ENCODE peak calls at places on chromosomes 4 and X, in six cellular contexts. P is sigmoid colon, B is caudate nucleus, T is uterus, U is GM12878, I is cardiac muscle cell. D is an unnamed sample.

GRCh38 chr4:54384563-54384962 is 155.5 kb downstream of the PDGFRA start:
- DNase-seq in P (no peak), B (peak), T (no peak), U (no peak), I (peak), D (no peak)

GRCh38 chr4:108099838-108100237 is 68.9 kb downstream of the LEF1 start:
- DNase-seq in P (no peak), B (no peak), T (no peak), U (no peak), I (no peak), D (no peak)

GRCh38 chr4:87274327-87274726 is 48.4 kb downstream of the HSD17B13 start:
- DNase-seq in P (no peak), B (no peak), T (no peak), U (no peak), I (no peak), D (no peak)

GRCh38 chr4:65416875-65417274 is 253.4 kb downstream of the EPHA5 start:
- DNase-seq in P (no peak), B (no peak), T (no peak), U (no peak), I (no peak), D (peak)

GRCh38 chrX:68659385-68659784 is 11.9 kb downstream of the STARD8 start:
- DNase-seq in P (no peak), B (no peak), T (no peak), U (no peak), I (no peak), D (no peak)

GRCh38 chrX:53440101-53440500 is 5.9 kb upstream of the HSD17B10 start:
- DNase-seq in P (no peak), B (no peak), T (no peak), U (no peak), I (no peak), D (no peak)

GRCh38 chr4:150280081-150280950 is 202.1 kb downstream of the DCLK2 start:
- DNase-seq in P (no peak), B (peak), T (no peak), U (no peak), I (no peak), D (no peak)

GRCh38 chrX:54758114-54759055 is 39.7 kb downstream of the ITIH6 start:
- DNase-seq in P (no peak), B (no peak), T (no peak), U (no peak), I (no peak), D (peak)

GRCh38 chrX:107483976-107484726 is 34.7 kb downstream of the FRMPD3 start:
- DNase-seq in P (no peak), B (no peak), T (peak), U (no peak), I (peak), D (no peak)

GRCh38 chr4:139153411-139154133 is 23.4 kb downstream of the ELF2 start:
- DNase-seq in P (no peak), B (no peak), T (no peak), U (no peak), I (no peak), D (no peak)

GRCh38 chr4:184473515-184474260 is 662 bp downstream of the IRF2 start:
- DNase-seq in P (no peak), B (peak), T (peak), U (no peak), I (peak), D (peak)

GRCh38 chr4:128323401-128323800 is 35.8 kb upstream of the PGRMC2 start:
- DNase-seq in P (no peak), B (no peak), T (no peak), U (no peak), I (no peak), D (no peak)
- H3K27ac ChIP-seq in P (no peak), B (no peak), T (no peak), U (no peak), I (no peak), D (no peak)

GRCh38 chr4:52836120-52836519 is 26.0 kb upstream of the RASL11B start:
- DNase-seq in P (no peak), B (no peak), T (no peak), U (no peak), I (no peak), D (no peak)
- H3K27ac ChIP-seq in P (no peak), B (no peak), T (no peak), U (no peak), I (no peak), D (no peak)

GRCh38 chr4:153346563-153346962 is 2.1 kb downstream of the MND1 start:
- DNase-seq in P (no peak), B (no peak), T (no peak), U (no peak), I (peak), D (no peak)

GRCh38 chr4:153347117-153347516 is 2.6 kb downstream of the MND1 start:
- DNase-seq in P (no peak), B (no peak), T (no peak), U (no peak), I (no peak), D (no peak)

GRCh38 chr4:153344131-153345010 is at the start of gene MND1:
- DNase-seq in P (peak), B (peak), T (peak), U (no peak), I (peak), D (peak)

GRCh38 chr4:153346031-153346430 is 1.5 kb downstream of the MND1 start:
- DNase-seq in P (no peak), B (no peak), T (no peak), U (no peak), I (no peak), D (no peak)

DNA sequence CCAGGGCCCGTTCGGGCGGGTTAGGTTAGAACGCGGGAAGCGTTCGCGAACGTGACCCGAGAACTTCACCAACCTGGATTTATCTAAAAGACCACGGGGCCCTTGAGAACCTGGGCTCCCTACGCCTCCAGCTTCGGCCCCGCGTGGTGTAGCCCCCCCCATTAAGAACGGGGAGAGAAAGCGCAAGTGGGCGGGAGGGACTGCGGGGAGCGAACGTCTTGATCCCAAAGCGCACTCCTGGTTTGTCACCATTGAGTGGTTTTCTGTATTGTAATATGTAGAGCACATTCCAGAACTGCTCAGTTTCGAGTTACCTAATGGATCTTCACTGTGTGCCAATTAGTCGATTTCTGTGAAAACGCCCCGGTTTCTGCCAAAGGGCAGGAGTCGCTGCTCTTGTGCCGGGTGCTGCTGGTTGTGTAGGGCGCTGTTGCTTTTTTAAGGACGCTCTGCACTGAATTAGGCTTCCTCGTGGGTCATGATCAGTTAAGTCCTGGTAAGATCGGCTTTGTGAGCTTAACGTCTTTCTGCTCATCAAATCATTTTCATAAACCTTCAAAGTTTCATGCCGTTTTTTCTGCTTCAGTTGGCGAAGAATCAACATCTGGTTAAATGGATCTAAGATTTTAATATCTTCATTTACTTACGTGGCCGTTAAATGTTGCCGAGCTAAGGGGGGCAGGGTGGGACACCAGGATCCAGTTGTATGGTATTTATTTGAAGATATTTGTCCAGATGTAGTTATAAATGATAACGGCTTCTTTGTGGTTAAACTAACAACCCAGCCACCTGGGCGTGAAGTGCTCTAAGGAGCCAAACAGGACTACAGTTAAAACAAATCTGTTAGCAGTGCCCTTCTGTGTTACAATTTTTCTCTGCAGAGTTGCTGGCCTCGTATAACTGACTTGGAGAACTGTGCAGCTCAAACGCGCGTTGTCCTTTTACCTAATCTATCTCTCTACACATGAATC is 808 bp downstream of the MND1 start:
- DNase-seq in P (peak), B (peak), T (no peak), U (no peak), I (peak), D (no peak)
- H3K27ac ChIP-seq in P (peak), B (no peak), T (no peak), U (peak), I (no peak), D (no peak)

GRCh38 chrX:39729834-39730670 is 367.7 kb downstream of the BCOR start:
- DNase-seq in P (no peak), B (peak), T (no peak), U (no peak), I (no peak), D (no peak)
- H3K27ac ChIP-seq in P (no peak), B (no peak), T (peak), U (no peak), I (no peak), D (no peak)

GRCh38 chr4:94368459-94368858 is 25.8 kb upstream of the HPGDS start:
- DNase-seq in P (no peak), B (no peak), T (no peak), U (no peak), I (no peak), D (no peak)

GRCh38 chr4:94358101-94358500 is 15.5 kb upstream of the HPGDS start:
- DNase-seq in P (no peak), B (no peak), T (no peak), U (no peak), I (no peak), D (no peak)

GRCh38 chr4:94365304-94365703 is 22.7 kb upstream of the HPGDS start:
- DNase-seq in P (no peak), B (no peak), T (no peak), U (no peak), I (no peak), D (no peak)

GRCh38 chr4:94364527-94364926 is 21.9 kb upstream of the HPGDS start:
- DNase-seq in P (no peak), B (no peak), T (no peak), U (no peak), I (no peak), D (no peak)

GRCh38 chr4:94363136-94363655 is 20.6 kb upstream of the HPGDS start:
- DNase-seq in P (no peak), B (no peak), T (no peak), U (no peak), I (no peak), D (no peak)
- H3K27ac ChIP-seq in P (no peak), B (no peak), T (no peak), U (no peak), I (no peak), D (no peak)

GRCh38 chrX:20364238-20364637 is 97.5 kb upstream of the RPS6KA3 start:
- DNase-seq in P (no peak), B (no peak), T (no peak), U (no peak), I (no peak), D (no peak)
- H3K27ac ChIP-seq in P (no peak), B (no peak), T (no peak), U (no peak), I (no peak), D (no peak)

GRCh38 chr4:122863626-122864025 is 37.0 kb downstream of the FGF2 start:
- DNase-seq in P (no peak), B (no peak), T (no peak), U (no peak), I (peak), D (no peak)
- H3K27ac ChIP-seq in P (peak), B (no peak), T (no peak), U (no peak), I (no peak), D (no peak)

GRCh38 chr4:120561648-120562047 is 360.9 kb downstream of the PRDM5 start:
- DNase-seq in P (no peak), B (no peak), T (no peak), U (no peak), I (no peak), D (no peak)
- H3K27ac ChIP-seq in P (no peak), B (no peak), T (no peak), U (no peak), I (no peak), D (no peak)

GRCh38 chr4:72390409-72390808 is 178.6 kb downstream of the ADAMTS3 start:
- DNase-seq in P (no peak), B (no peak), T (no peak), U (no peak), I (no peak), D (no peak)
- H3K27ac ChIP-seq in P (no peak), B (no peak), T (no peak), U (no peak), I (no peak), D (no peak)

GRCh38 chrX:45358417-45358816 is 157.7 kb upstream of the DIPK2B start:
- DNase-seq in P (no peak), B (no peak), T (no peak), U (no peak), I (no peak), D (no peak)

GRCh38 chrX:45347877-45348675 is 147.4 kb upstream of the DIPK2B start:
- DNase-seq in P (no peak), B (no peak), T (no peak), U (no peak), I (no peak), D (no peak)

GRCh38 chrX:45353462-45353861 is 152.8 kb upstream of the DIPK2B start:
- DNase-seq in P (no peak), B (no peak), T (no peak), U (no peak), I (no peak), D (no peak)

GRCh38 chrX:45351478-45351877 is 150.8 kb upstream of the DIPK2B start:
- DNase-seq in P (no peak), B (no peak), T (no peak), U (no peak), I (no peak), D (no peak)

GRCh38 chrX:45352588-45352987 is 151.9 kb upstream of the DIPK2B start:
- DNase-seq in P (no peak), B (no peak), T (no peak), U (no peak), I (no peak), D (no peak)
- H3K27ac ChIP-seq in P (no peak), B (no peak), T (no peak), U (no peak), I (no peak), D (no peak)

D was measured in kidney.